ENCODE peak calls at places on chromosomes 5 and 9, in ten cellular contexts. M, P, N, A, W, Z, R, J, V and Q are unnamed samples.

GRCh38 chr5:121968910-121969607 is 7.3 kb downstream of the SRFBP1 start:
- DNase-seq in M (peak), P (no peak), N (no peak), A (peak), W (peak), Z (no peak), R (no peak), J (peak), V (peak), Q (no peak)

GRCh38 chr5:71651554-71651953 is 64.4 kb downstream of the MCCC2 start:
- DNase-seq in M (no peak), P (no peak), N (no peak), A (no peak), W (no peak), Z (no peak), R (peak), J (no peak), V (no peak), Q (no peak)

GRCh38 chr9:94277885-94278536 is 18.9 kb downstream of the ZNF169 start:
- DNase-seq in M (no peak), P (no peak), N (no peak), A (no peak), W (no peak), Z (no peak), R (no peak), J (no peak), V (no peak), Q (no peak)

GRCh38 chr5:79878721-79879336 is 112.2 kb downstream of the MTX3 start:
- DNase-seq in M (no peak), P (no peak), N (peak), A (no peak), W (no peak), Z (no peak), R (peak), J (peak), V (no peak), Q (no peak)

GRCh38 chr9:124480621-124480981 is 26.6 kb downstream of the NR5A1 start:
- DNase-seq in M (no peak), P (no peak), N (peak), A (peak), W (peak), Z (no peak), R (no peak), J (peak), V (no peak), Q (no peak)

GRCh38 chr5:143390941-143391340 is 12.5 kb downstream of the NR3C1 start:
- DNase-seq in M (peak), P (no peak), N (no peak), A (peak), W (no peak), Z (no peak), R (no peak), J (no peak), V (no peak), Q (no peak)

GRCh38 chr9:2574215-2574614 is 47.4 kb upstream of the VLDLR start:
- DNase-seq in M (no peak), P (no peak), N (no peak), A (no peak), W (no peak), Z (no peak), R (no peak), J (no peak), V (no peak), Q (no peak)

GRCh38 chr5:81513982-81514381 is 120.0 kb upstream of the ACOT12 start:
- DNase-seq in M (no peak), P (peak), N (peak), A (peak), W (peak), Z (no peak), R (no peak), J (peak), V (no peak), Q (peak)

GRCh38 chr9:136921718-136922117 is 22.8 kb downstream of the FBXW5 start:
- DNase-seq in M (no peak), P (no peak), N (no peak), A (no peak), W (no peak), Z (no peak), R (no peak), J (no peak), V (no peak), Q (no peak)

GRCh38 chr5:158320934-158321333 is 462.0 kb upstream of the CLINT1 start:
- DNase-seq in M (no peak), P (no peak), N (no peak), A (no peak), W (no peak), Z (no peak), R (no peak), J (no peak), V (no peak), Q (no peak)

GRCh38 chr5:54528633-54529032 is 11.1 kb downstream of the SNX18 start:
- DNase-seq in M (no peak), P (no peak), N (no peak), A (no peak), W (no peak), Z (no peak), R (no peak), J (no peak), V (no peak), Q (no peak)

GRCh38 chr9:33765411-33765810 is 29.9 kb upstream of the PRSS3 start:
- DNase-seq in M (peak), P (no peak), N (peak), A (peak), W (peak), Z (no peak), R (no peak), J (peak), V (no peak), Q (no peak)

GRCh38 chr9:12838546-12838945 is 63.7 kb downstream of the LURAP1L start:
- DNase-seq in M (peak), P (no peak), N (no peak), A (peak), W (peak), Z (no peak), R (no peak), J (no peak), V (no peak), Q (no peak)

GRCh38 chr9:83019246-83019645 is 43.7 kb downstream of the RASEF start:
- DNase-seq in M (no peak), P (no peak), N (no peak), A (no peak), W (no peak), Z (no peak), R (no peak), J (no peak), V (no peak), Q (no peak)

GRCh38 chr5:134396274-134396673 is 15.4 kb downstream of the CDKN2AIPNL start:
- DNase-seq in M (no peak), P (no peak), N (no peak), A (no peak), W (no peak), Z (no peak), R (no peak), J (no peak), V (no peak), Q (no peak)

GRCh38 chr9:98603821-98604383 is 104.8 kb downstream of the GABBR2 start:
- DNase-seq in M (no peak), P (no peak), N (peak), A (no peak), W (peak), Z (no peak), R (no peak), J (no peak), V (no peak), Q (no peak)

GRCh38 chr5:37668524-37669047 is 171.3 kb downstream of the GDNF start:
- DNase-seq in M (peak), P (no peak), N (peak), A (peak), W (peak), Z (peak), R (no peak), J (peak), V (peak), Q (no peak)

GRCh38 chr5:93789173-93790070 is 48.0 kb upstream of the POU5F2 start:
- DNase-seq in M (peak), P (no peak), N (no peak), A (peak), W (peak), Z (no peak), R (no peak), J (peak), V (peak), Q (no peak)

GRCh38 chr9:117232266-117232665 is 182.6 kb downstream of the ASTN2 start:
- DNase-seq in M (no peak), P (no peak), N (no peak), A (no peak), W (no peak), Z (no peak), R (no peak), J (no peak), V (no peak), Q (no peak)

GRCh38 chr9:13915591-13916301 is 398.2 kb downstream of the NFIB start:
- DNase-seq in M (peak), P (no peak), N (no peak), A (peak), W (peak), Z (no peak), R (no peak), J (no peak), V (no peak), Q (no peak)

GRCh38 chr5:170338933-170339779 is 41.6 kb upstream of the LCP2 start:
- DNase-seq in M (no peak), P (peak), N (peak), A (no peak), W (no peak), Z (peak), R (peak), J (peak), V (no peak), Q (peak)

GRCh38 chr9:84152204-84152603 is 171.6 kb downstream of the RMI1 start:
- DNase-seq in M (no peak), P (no peak), N (no peak), A (no peak), W (peak), Z (no peak), R (no peak), J (no peak), V (no peak), Q (no peak)

GRCh38 chr9:134326754-134327526 is 685 bp downstream of the RXRA start:
- DNase-seq in M (no peak), P (no peak), N (peak), A (peak), W (peak), Z (no peak), R (no peak), J (peak), V (no peak), Q (no peak)

GRCh38 chr5:68378204-68378830 is 162.8 kb downstream of the PIK3R1 start:
- DNase-seq in M (no peak), P (no peak), N (peak), A (no peak), W (no peak), Z (no peak), R (no peak), J (no peak), V (no peak), Q (no peak)

GRCh38 chr5:174300118-174300940 is 254.8 kb downstream of the NSG2 start:
- DNase-seq in M (no peak), P (no peak), N (no peak), A (no peak), W (no peak), Z (no peak), R (no peak), J (no peak), V (no peak), Q (no peak)

GRCh38 chr9:6884101-6884500 is 126.3 kb downstream of the KDM4C start:
- DNase-seq in M (no peak), P (no peak), N (no peak), A (no peak), W (no peak), Z (no peak), R (no peak), J (no peak), V (no peak), Q (no peak)

GRCh38 chr5:31815394-31815793 is 176.5 kb downstream of the PDZD2 start:
- DNase-seq in M (no peak), P (no peak), N (no peak), A (no peak), W (no peak), Z (no peak), R (no peak), J (no peak), V (no peak), Q (no peak)

GRCh38 chr5:102595332-102595731 is 96.5 kb upstream of the SLCO6A1 start:
- DNase-seq in M (no peak), P (no peak), N (no peak), A (no peak), W (no peak), Z (no peak), R (no peak), J (no peak), V (no peak), Q (no peak)

GRCh38 chr5:52988335-52989024 is 672 bp upstream of the ITGA2 start:
- DNase-seq in M (no peak), P (no peak), N (no peak), A (no peak), W (no peak), Z (no peak), R (no peak), J (peak), V (no peak), Q (no peak)